ENCODE peak calls at places on chromosomes 2 and 18, in nine cellular contexts. R is right atrium auricular region; U is cardiac muscle cell; P is IMR-90; N is A549; S is PC-3; Q is MM.1S; D is CD4-positive, alpha-beta T cell; F is OCI-LY7. X is an unnamed sample. For H3K9me3, the result is how much of the 10 kb centered on the place peaks cover.

GRCh38 chr2:174633621-174633927 is 36.0 kb upstream of the WIPF1 start:
- DNase-seq in R (no peak), U (peak), P (no peak), N (no peak), S (no peak), Q (peak), D (no peak), F (peak), X (no peak)

GRCh38 chr2:37713258-37713700 is 41.8 kb upstream of the CDC42EP3 start:
- DNase-seq in R (no peak), U (no peak), P (peak), N (no peak), S (peak), Q (peak), D (no peak), F (no peak), X (no peak)

GRCh38 chr2:109510136-109511028 is 103.4 kb downstream of the SEPTIN10 start:
- DNase-seq in R (peak), U (peak), P (peak), N (peak), S (peak), Q (peak), D (peak), F (peak), X (no peak)

GRCh38 chr2:44529448-44529847 is 167.7 kb downstream of the CAMKMT start:
- DNase-seq in R (no peak), U (no peak), P (no peak), N (no peak), S (no peak), Q (no peak), D (no peak), F (no peak), X (no peak)

GRCh38 chr2:117976581-117976980 is 37.3 kb downstream of the CCDC93 start:
- DNase-seq in R (no peak), U (no peak), P (no peak), N (no peak), S (no peak), Q (no peak), D (no peak), F (no peak), X (no peak)

GRCh38 chr2:72457801-72458516 is 310.3 kb upstream of the CYP26B1 start:
- DNase-seq in R (no peak), U (no peak), P (peak), N (no peak), S (peak), Q (no peak), D (no peak), F (no peak), X (no peak)

GRCh38 chr18:24052053-24052452 is 37.5 kb downstream of the TTC39C start:
- DNase-seq in R (no peak), U (no peak), P (no peak), N (peak), S (peak), Q (no peak), D (no peak), F (no peak), X (no peak)

GRCh38 chr2:230305416-230306275 is 21.3 kb upstream of the SP140L start:
- DNase-seq in R (no peak), U (no peak), P (no peak), N (no peak), S (no peak), Q (no peak), D (no peak), F (no peak), X (no peak)

GRCh38 chr18:44452346-44452745 is 228.3 kb upstream of the SETBP1 start:
- DNase-seq in R (no peak), U (no peak), P (no peak), N (no peak), S (no peak), Q (no peak), D (no peak), F (no peak), X (no peak)

GRCh38 chr2:239689410-239689809 is 288.6 kb upstream of the HDAC4 start:
- DNase-seq in R (peak), U (no peak), P (no peak), N (no peak), S (no peak), Q (no peak), D (no peak), F (no peak), X (no peak)

GRCh38 chr2:186347472-186347871 is 138.6 kb upstream of the ZC3H15 start:
- DNase-seq in R (no peak), U (no peak), P (peak), N (no peak), S (peak), Q (no peak), D (no peak), F (no peak), X (no peak)

GRCh38 chr18:51537487-51537886 is 340.0 kb upstream of the MEX3C start:
- DNase-seq in R (no peak), U (peak), P (no peak), N (peak), S (peak), Q (peak), D (no peak), F (peak), X (no peak)

GRCh38 chr2:235199128-235199527 is 247.3 kb downstream of the SH3BP4 start:
- DNase-seq in R (no peak), U (no peak), P (no peak), N (no peak), S (no peak), Q (no peak), D (no peak), F (no peak), X (no peak)

GRCh38 chr2:213220967-213221603 is 63.2 kb upstream of the SPAG16 start:
- DNase-seq in R (no peak), U (no peak), P (no peak), N (no peak), S (no peak), Q (no peak), D (no peak), F (peak), X (no peak)

GRCh38 chr2:118645891-118646290 is 201.6 kb downstream of the EN1 start:
- DNase-seq in R (no peak), U (no peak), P (no peak), N (no peak), S (peak), Q (no peak), D (no peak), F (no peak), X (no peak)

GRCh38 chr2:190376083-190376482 is 32.1 kb upstream of the MFSD6 start:
- DNase-seq in R (no peak), U (no peak), P (no peak), N (no peak), S (no peak), Q (no peak), D (no peak), F (no peak), X (no peak)

GRCh38 chr18:40109251-40110049 is 1845.6 kb upstream of the PIK3C3 start:
- DNase-seq in R (no peak), U (no peak), P (no peak), N (no peak), S (no peak), Q (peak), D (no peak), F (no peak), X (no peak)

GRCh38 chr18:28522250-28522649 is 345.3 kb upstream of the CDH2 start:
- DNase-seq in R (no peak), U (no peak), P (no peak), N (no peak), S (no peak), Q (no peak), D (no peak), F (no peak), X (no peak)

GRCh38 chr18:54948350-54948837 is 10.9 kb downstream of the CCDC68 start:
- DNase-seq in R (no peak), U (no peak), P (peak), N (peak), S (peak), Q (no peak), D (no peak), F (no peak), X (no peak)

GRCh38 chr2:225009768-225010167 is 32.5 kb downstream of the DOCK10 start:
- DNase-seq in R (no peak), U (no peak), P (peak), N (peak), S (peak), Q (no peak), D (no peak), F (no peak), X (no peak)

GRCh38 chr2:186887107-186888090 is 38.4 kb upstream of the ZSWIM2 start:
- DNase-seq in R (peak), U (peak), P (no peak), N (no peak), S (no peak), Q (no peak), D (no peak), F (no peak), X (no peak)

GRCh38 chr2:9178905-9179571 is 27.6 kb upstream of the ASAP2 start:
- DNase-seq in R (peak), U (no peak), P (peak), N (peak), S (peak), Q (peak), D (no peak), F (peak), X (peak)

GRCh38 chr2:15933184-15933845 is 7.0 kb upstream of the MYCN start:
- DNase-seq in R (no peak), U (no peak), P (no peak), N (no peak), S (no peak), Q (no peak), D (no peak), F (no peak), X (no peak)

GRCh38 chr2:30655660-30656059 is 151.6 kb downstream of the CAPN13 start:
- DNase-seq in R (no peak), U (no peak), P (peak), N (no peak), S (no peak), Q (no peak), D (no peak), F (no peak), X (no peak)

GRCh38 chr2:43070676-43071491 is 155.5 kb downstream of the ZFP36L2 start:
- DNase-seq in R (no peak), U (no peak), P (no peak), N (no peak), S (no peak), Q (no peak), D (no peak), F (no peak), X (no peak)

GRCh38 chr2:192940767-192941166 is 746.0 kb upstream of the TMEFF2 start:
- DNase-seq in R (no peak), U (peak), P (no peak), N (no peak), S (no peak), Q (no peak), D (no peak), F (no peak), X (no peak)

GRCh38 chr2:130963058-130963848 is 126.5 kb downstream of the ARHGEF4 start:
- DNase-seq in R (no peak), U (peak), P (no peak), N (no peak), S (no peak), Q (no peak), D (no peak), F (no peak), X (no peak)

GRCh38 chr2:128812183-128812940 is 493.7 kb upstream of the HS6ST1 start:
- DNase-seq in R (no peak), U (no peak), P (no peak), N (no peak), S (no peak), Q (no peak), D (no peak), F (no peak), X (no peak)
- H3K9me3 ChIP-seq in R (under half), U (under half), P (under half), N (under half), S (under half), Q (under half), D (under half), F (under half), X (under half)

GRCh38 chr2:176158306-176158643 is 1.2 kb downstream of the HOXD3 start:
- DNase-seq in R (no peak), U (no peak), P (no peak), N (no peak), S (no peak), Q (no peak), D (no peak), F (no peak), X (no peak)
- H3K9me3 ChIP-seq in R (under half), U (under half), P (under half), N (under half), S (under half), Q (under half), D (under half), F (under half), X (under half)

GRCh38 chr18:14921547-14921946 is 173.6 kb downstream of the ANKRD30B start:
- DNase-seq in R (peak), U (no peak), P (no peak), N (no peak), S (no peak), Q (no peak), D (no peak), F (no peak), X (no peak)
- H3K9me3 ChIP-seq in R (under half), U (under half), P (under half), N (under half), S (under half), Q (under half), D (under half), F (under half), X (under half)

GRCh38 chr2:13572466-13572865 is 855.7 kb downstream of the TRIB2 start:
- DNase-seq in R (no peak), U (no peak), P (no peak), N (no peak), S (peak), Q (no peak), D (no peak), F (no peak), X (no peak)

GRCh38 chr2:13578547-13578946 is 861.8 kb downstream of the TRIB2 start:
- DNase-seq in R (no peak), U (no peak), P (no peak), N (no peak), S (no peak), Q (no peak), D (no peak), F (no peak), X (no peak)

GRCh38 chr2:13581471-13581870 is 864.7 kb downstream of the TRIB2 start:
- DNase-seq in R (no peak), U (peak), P (no peak), N (no peak), S (peak), Q (no peak), D (no peak), F (no peak), X (no peak)

GRCh38 chr2:13574831-13575230 is 858.1 kb downstream of the TRIB2 start:
- DNase-seq in R (no peak), U (no peak), P (no peak), N (no peak), S (no peak), Q (peak), D (no peak), F (no peak), X (no peak)

DNA sequence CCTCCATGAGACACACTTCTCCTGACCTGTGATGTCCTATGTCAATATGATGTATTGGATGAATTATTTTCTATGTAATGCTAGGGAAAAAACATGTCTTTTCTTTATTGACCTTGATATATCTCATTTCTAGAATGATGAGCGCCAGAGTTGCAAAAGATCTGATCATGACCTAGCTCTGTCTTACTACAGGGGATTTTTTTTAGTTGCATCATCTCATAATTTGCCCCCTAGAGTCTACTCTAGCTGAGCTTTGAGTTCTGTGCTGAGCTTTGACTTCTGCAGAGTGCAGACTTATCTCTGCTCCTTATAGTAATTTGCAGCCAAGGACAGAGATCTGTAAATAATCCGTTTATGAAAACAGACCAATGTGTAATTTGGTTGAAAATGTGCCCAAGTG is 859.9 kb downstream of the TRIB2 start:
- DNase-seq in R (no peak), U (no peak), P (no peak), N (no peak), S (no peak), Q (no peak), D (no peak), F (no peak), X (no peak)
- H3K9me3 ChIP-seq in R (under half), U (under half), P (under half), N (under half), S (under half), Q (under half), D (under half), F (under half), X (under half)

GRCh38 chr2:179201884-179202283 is 62.7 kb downstream of the SESTD1 start:
- DNase-seq in R (no peak), U (no peak), P (peak), N (peak), S (no peak), Q (no peak), D (no peak), F (peak), X (no peak)
- H3K9me3 ChIP-seq in R (under half), U (under half), P (under half), N (under half), S (under half), Q (under half), D (under half), F (under half), X (under half)

GRCh38 chr18:63627819-63628218 is 16.2 kb downstream of the SERPINB4 start:
- DNase-seq in R (no peak), U (no peak), P (no peak), N (no peak), S (no peak), Q (no peak), D (no peak), F (no peak), X (no peak)

GRCh38 chr18:63624863-63625262 is 19.2 kb downstream of the SERPINB4 start:
- DNase-seq in R (no peak), U (no peak), P (no peak), N (no peak), S (no peak), Q (no peak), D (no peak), F (no peak), X (no peak)

DNA sequence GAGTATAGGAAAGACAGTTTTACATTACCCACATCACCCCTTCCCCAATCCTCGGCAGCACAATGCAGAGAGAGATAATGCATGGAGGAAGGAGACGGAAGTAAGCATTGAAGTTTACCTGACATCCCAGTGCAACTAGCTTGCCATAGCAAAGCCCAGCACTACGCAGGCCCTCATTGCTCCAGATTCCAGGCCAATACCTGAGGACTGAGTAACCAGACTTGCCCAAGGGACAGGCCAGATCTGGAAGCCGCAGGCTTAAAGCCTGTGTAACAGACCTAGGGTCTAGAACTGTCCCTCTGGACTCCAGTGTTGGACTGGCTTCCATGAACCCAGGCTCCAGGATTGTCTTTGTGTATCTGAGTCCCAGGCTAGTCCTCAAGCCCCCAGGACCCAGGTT is 17.6 kb downstream of the SERPINB4 start:
- DNase-seq in R (no peak), U (no peak), P (no peak), N (no peak), S (no peak), Q (no peak), D (no peak), F (no peak), X (no peak)
- H3K9me3 ChIP-seq in R (under half), U (under half), P (under half), N (under half), S (under half), Q (under half), D (under half), F (under half), X (under half)

DNA sequence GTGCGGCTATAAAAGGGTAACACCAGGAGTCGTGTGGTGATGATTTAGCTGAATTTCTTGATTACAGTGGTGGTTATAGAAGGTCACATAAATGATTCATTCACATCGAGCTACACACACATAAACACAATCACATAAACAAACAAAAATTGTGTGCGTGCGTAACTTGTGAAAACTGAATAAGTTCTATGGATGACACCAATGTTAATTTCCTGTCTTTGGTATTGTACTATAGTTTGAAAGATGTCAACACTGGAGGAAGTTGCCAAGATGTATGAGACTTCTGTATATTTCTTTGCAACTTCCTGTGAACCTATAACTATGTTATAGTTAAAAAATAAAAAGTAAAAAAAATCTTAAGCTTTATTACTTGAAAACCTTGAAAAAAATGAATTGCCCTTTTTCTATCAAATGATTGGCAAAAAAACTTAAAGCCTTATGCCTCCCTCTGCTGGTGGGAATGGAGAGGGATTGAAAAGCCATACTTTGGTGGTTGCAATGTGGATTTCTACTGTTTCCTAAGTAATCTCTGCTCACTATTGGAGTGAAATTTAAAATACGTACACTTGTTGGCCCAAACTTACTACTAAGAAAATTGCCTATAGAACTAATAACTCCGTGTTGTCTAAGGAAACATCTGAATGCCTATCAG is 227.7 kb downstream of the RPIA start:
- DNase-seq in R (no peak), U (no peak), P (peak), N (peak), S (peak), Q (peak), D (no peak), F (no peak), X (no peak)
- H3K9me3 ChIP-seq in R (under half), U (under half), P (under half), N (under half), S (under half), Q (under half), D (under half), F (under half), X (under half)